ENCODE peak calls at places on chromosomes 12 and 14, in four cellular contexts. G is neural progenitor cell, Z is gastrocnemius medialis, T is brain microvascular endothelial cell. S is an unnamed sample.

GRCh38 chr12:67630373-67631088 is 18.0 kb upstream of the DYRK2 start:
- DNase-seq in Z (no peak), T (no peak), G (peak; percentile 8), S (no peak)

GRCh38 chr12:63843613-63844390 is 698 bp upstream of the SRGAP1 start:
- DNase-seq in Z (peak; percentile 74), T (peak; percentile 88), G (peak; percentile 95), S (peak; percentile 63)

GRCh38 chr12:120960657-120961056 is 17.7 kb upstream of the HNF1A start:
- DNase-seq in Z (no peak), G (no peak), T (no peak), S (no peak)

GRCh38 chr14:69048456-69048855 is 69.4 kb upstream of the ACTN1 start:
- DNase-seq in Z (no peak), T (no peak), G (no peak), S (no peak)

GRCh38 chr14:80172380-80173055 is 38.8 kb downstream of the DIO2 start:
- DNase-seq in G (no peak), Z (no peak), T (peak; percentile 45), S (no peak)

GRCh38 chr12:5716991-5717390 is 228.1 kb downstream of the ANO2 start:
- DNase-seq in Z (no peak), G (no peak), T (no peak), S (no peak)

GRCh38 chr12:56098592-56098991 is 5.8 kb upstream of the PA2G4 start:
- DNase-seq in T (no peak), G (no peak), Z (no peak), S (no peak)

GRCh38 chr12:109710747-109711595 is 2.7 kb upstream of the FAM222A start:
- DNase-seq in T (peak; percentile 74), G (no peak), Z (no peak), S (no peak)

GRCh38 chr12:119869720-119870119 is 7.4 kb downstream of the CIT start:
- DNase-seq in T (peak; percentile 86), Z (no peak), G (no peak), S (no peak)

GRCh38 chr14:30533126-30533525 is 25.8 kb upstream of the G2E3 start:
- DNase-seq in G (no peak), T (no peak), Z (no peak), S (no peak)

GRCh38 chr14:51481643-51482042 is 170.1 kb upstream of the FRMD6 start:
- DNase-seq in G (no peak), T (no peak), Z (no peak), S (no peak)

GRCh38 chr14:102445066-102445465 is 64.5 kb downstream of the ANKRD9 start:
- DNase-seq in G (no peak), T (no peak), Z (no peak), S (no peak)

GRCh38 chr14:101808020-101808641 is 46.6 kb downstream of the PPP2R5C start:
- DNase-seq in T (no peak), G (peak; percentile 83), Z (no peak), S (no peak)

GRCh38 chr12:75814856-75815754 is 216.5 kb downstream of the PHLDA1 start:
- DNase-seq in Z (no peak), G (no peak), T (peak; percentile 95), S (peak; percentile 71)

GRCh38 chr12:106780010-106780625 is 5.6 kb downstream of the RIC8B start:
- DNase-seq in Z (no peak), G (no peak), T (peak; percentile 64), S (no peak)

GRCh38 chr14:28975084-28975483 is 208.5 kb downstream of the FOXG1 start:
- DNase-seq in T (no peak), G (peak; percentile 45), Z (no peak), S (no peak)

GRCh38 chr12:49637401-49637800 is 14.0 kb downstream of the PRPF40B start:
- DNase-seq in T (no peak), G (peak; percentile 31), Z (no peak), S (no peak)

GRCh38 chr12:107780298-107780697 is 5.8 kb downstream of the ASCL4 start:
- DNase-seq in G (no peak), T (no peak), Z (no peak), S (no peak)

GRCh38 chr12:124940393-124941169 is 26.1 kb upstream of the UBC start:
- DNase-seq in Z (peak; percentile 83), G (peak; percentile 93), T (peak; percentile 88), S (peak; percentile 92)

GRCh38 chr12:108638141-108638823 is 4.6 kb upstream of the SELPLG start:
- DNase-seq in Z (no peak), G (peak; percentile 91), T (no peak), S (no peak)

GRCh38 chr14:69501362-69501964 is 16.9 kb downstream of the PLEKHD1 start:
- DNase-seq in Z (peak; percentile 57), G (no peak), T (no peak), S (no peak)

GRCh38 chr12:50024804-50025186 is 499 bp downstream of the RACGAP1 start:
- DNase-seq in T (no peak), Z (no peak), G (no peak), S (no peak)

GRCh38 chr12:30753233-30753632 is 1.5 kb downstream of the CAPRIN2 start:
- DNase-seq in T (peak; percentile 40), Z (no peak), G (peak; percentile 60), S (no peak)
- TF ChIP-seq CTCF in T (peak; percentile 74), Z (no peak), G (peak; percentile 54), S (peak; percentile 20)

DNA sequence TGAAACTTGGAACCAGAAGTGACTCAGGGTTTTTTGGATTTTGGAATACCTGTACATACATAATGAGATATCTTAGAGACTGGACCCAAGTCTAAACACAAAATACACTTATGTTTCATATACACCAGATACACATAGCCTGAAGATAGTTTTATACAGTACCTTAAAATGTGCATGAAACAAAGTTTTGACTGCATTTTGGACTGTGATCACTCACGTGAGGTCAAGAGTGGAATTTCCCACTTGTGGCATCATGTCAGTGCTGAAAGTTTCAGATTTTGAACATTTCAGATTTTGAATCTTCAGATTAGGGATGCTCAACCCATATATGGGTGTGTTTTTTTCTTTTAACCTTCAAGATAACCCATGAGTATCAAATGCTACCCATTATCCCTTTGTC is 6.6 kb downstream of the SBNO1 start:
- DNase-seq in G (no peak), T (no peak), Z (no peak), S (no peak)
- H3K27ac ChIP-seq in G (peak overlapping the region; percentile 43), T (no peak overlapping the region), Z (no peak overlapping the region), S (no peak overlapping the region)

GRCh38 chr14:64986578-64987571 is at the start of gene FNTB:
- DNase-seq in Z (peak; percentile 94), T (peak; percentile 98), G (peak; percentile 97), S (peak; percentile 81)
- TF ChIP-seq CTCF in Z (peak; percentile 58), T (peak; percentile 94), G (peak; percentile 70), S (peak; percentile 73)

DNA sequence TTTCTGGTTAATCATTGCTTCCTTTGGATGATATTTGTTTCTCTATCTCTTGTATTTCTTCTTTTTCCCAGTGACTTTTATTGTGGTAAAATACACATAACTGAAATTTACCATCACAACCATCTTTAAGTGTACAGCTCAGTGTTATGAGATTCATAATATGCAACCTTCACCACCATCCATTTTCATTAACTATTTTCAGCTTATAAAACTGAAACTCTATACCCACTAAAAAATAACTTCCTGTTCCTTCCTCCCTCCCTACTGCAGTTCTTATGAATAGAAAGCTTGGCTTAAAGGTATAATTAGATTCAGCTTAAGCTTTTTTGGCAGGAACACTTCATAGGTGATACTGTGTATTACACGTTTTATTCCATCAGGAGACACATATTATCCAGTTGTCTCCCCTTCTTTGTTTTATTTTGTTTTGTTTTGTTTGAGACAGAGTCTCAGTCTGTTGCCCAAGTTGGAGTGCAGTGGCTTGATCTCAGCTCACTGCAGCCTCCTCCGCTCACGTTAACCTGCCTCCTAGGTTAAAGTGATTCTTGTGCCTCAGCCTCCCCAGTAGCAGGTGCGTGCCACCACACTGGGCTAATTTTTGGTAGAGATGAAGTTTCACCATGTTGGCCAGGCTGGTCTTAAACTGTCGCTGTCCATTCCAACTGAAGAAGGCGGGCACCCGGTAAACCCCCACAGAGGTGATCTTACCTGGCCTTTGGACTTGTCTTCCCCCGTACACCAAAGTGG is 45.1 kb downstream of the NOPCHAP1 start:
- DNase-seq in G (no peak), Z (no peak), T (no peak), S (no peak)
- H3K27ac ChIP-seq in G (no peak overlapping the region), Z (no peak overlapping the region), T (no peak overlapping the region), S (no peak overlapping the region)

GRCh38 chr14:103749860-103750259 is 34.2 kb downstream of the ZFYVE21 start:
- DNase-seq in T (no peak), G (no peak), Z (no peak), S (no peak)
- TF ChIP-seq CTCF in T (no peak), G (no peak), Z (no peak), S (no peak)

GRCh38 chr12:25194211-25194610 is 749 bp downstream of the DNAI7 start:
- DNase-seq in G (no peak), Z (no peak), T (no peak), S (no peak)
- H3K27ac ChIP-seq in G (no peak overlapping the region), Z (no peak overlapping the region), T (no peak overlapping the region), S (peak overlapping the region; percentile 97)

DNA sequence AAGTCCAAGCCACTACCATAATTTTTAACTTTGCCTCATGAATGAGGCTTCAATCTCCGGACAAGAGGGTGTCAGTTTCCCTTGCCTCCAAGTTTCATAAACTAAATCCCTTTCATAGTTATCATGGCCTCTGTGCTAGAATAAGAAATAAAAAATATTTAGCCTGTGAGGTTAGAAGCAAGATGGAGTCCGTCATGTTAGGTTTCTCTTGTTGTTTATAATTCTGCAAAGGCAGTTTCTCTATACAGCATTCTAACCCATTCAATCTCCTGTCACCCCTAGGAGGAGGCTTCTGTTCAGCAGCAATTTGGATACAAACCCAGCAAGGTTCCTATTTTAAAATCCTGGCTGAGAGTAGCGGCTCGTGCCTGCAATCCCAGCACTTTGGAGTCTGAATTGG is 15.8 kb upstream of the RAN start:
- DNase-seq in Z (no peak), T (no peak), G (no peak), S (no peak)
- TF ChIP-seq CTCF in Z (no peak), T (no peak), G (no peak), S (no peak)

GRCh38 chr12:46464863-46465262 is 92.3 kb upstream of the SLC38A2 start:
- DNase-seq in Z (no peak), G (no peak), T (no peak), S (no peak)

GRCh38 chr12:46461907-46462605 is 89.5 kb upstream of the SLC38A2 start:
- DNase-seq in T (no peak), G (no peak), Z (peak; percentile 25), S (no peak)

GRCh38 chr12:46460682-46461215 is 88.2 kb upstream of the SLC38A2 start:
- DNase-seq in Z (no peak), T (no peak), G (no peak), S (no peak)

GRCh38 chr12:46461459-46461858 is 88.9 kb upstream of the SLC38A2 start:
- DNase-seq in Z (peak; percentile 16), T (no peak), G (no peak), S (no peak)

DNA sequence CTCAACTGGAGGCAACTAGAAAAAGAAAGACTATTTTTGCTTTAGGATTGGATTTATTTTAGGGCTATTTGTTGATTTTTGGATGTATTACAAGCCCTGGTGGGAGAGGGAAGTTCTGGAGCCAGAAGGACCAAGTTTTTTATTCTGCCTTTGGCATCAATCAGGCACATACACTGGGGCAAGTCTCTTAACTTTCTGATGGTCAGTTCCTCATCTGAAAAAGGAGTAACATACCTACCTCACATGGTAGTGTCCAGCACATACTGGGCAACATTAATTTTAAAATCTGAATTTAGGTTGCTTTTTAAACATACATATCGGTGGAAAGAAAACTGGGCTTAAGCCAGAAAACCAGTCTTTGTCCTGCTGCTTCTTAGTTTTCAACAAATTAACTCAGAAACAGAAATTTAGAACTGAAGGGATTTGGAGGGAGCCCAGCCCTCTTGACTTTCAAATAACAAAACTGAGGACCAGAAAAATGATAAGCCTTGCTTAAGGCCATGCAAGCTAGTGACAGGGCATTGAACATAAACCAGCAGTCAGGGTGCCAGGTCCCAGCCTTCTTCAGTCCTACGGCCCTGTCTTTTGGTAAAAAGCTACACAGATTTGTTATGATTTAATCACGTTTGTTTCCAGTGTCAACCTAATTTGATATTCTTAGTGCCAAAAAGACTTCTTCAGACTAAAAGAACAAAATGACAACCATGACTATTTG is 90.2 kb upstream of the SLC38A2 start:
- DNase-seq in G (no peak), T (no peak), Z (no peak), S (no peak)
- H3K27ac ChIP-seq in G (no peak overlapping the region), T (no peak overlapping the region), Z (peak overlapping the region; percentile 80), S (peak overlapping the region; percentile 81)